ENCODE peak calls at places on chromosomes 7 and 10, in six cellular contexts. L is HCT116, B is HepG2, U is GM12878, C is H1, P is K562. Y is an unnamed sample.

GRCh38 chr10:89238956-89239713 is 12.4 kb downstream of the LIPA start:
- DNase-seq in L (no peak), B (no peak), U (no peak), C (no peak), P (no peak), Y (no peak)

GRCh38 chr7:142319970-142320369 is 62.1 kb upstream of the PRSS58 start:
- DNase-seq in L (no peak), B (no peak), U (no peak), C (no peak), P (peak), Y (no peak)

GRCh38 chr10:100866575-100867098 is 46.1 kb upstream of the SLF2 start:
- DNase-seq in L (no peak), B (no peak), U (no peak), C (peak), P (no peak), Y (peak)

GRCh38 chr10:59337254-59337653 is 25.1 kb downstream of the FAM13C start:
- DNase-seq in L (no peak), B (peak), U (no peak), C (no peak), P (no peak), Y (no peak)

GRCh38 chr10:129387258-129387525 is 79.8 kb upstream of the MGMT start:
- DNase-seq in L (no peak), B (no peak), U (no peak), C (no peak), P (no peak), Y (no peak)

GRCh38 chr10:75450654-75451419 is 19.4 kb downstream of the LRMDA start:
- DNase-seq in L (no peak), B (no peak), U (no peak), C (no peak), P (no peak), Y (no peak)

GRCh38 chr7:135510603-135511183 is 791 bp upstream of the CNOT4 start:
- DNase-seq in L (no peak), B (peak), U (peak), C (no peak), P (peak), Y (no peak)

GRCh38 chr7:38465946-38466345 is 165.2 kb downstream of the AMPH start:
- DNase-seq in L (no peak), B (no peak), U (no peak), C (no peak), P (no peak), Y (no peak)

GRCh38 chr7:140494877-140495276 is 15.6 kb upstream of the MKRN1 start:
- DNase-seq in L (no peak), B (peak), U (no peak), C (no peak), P (no peak), Y (no peak)

GRCh38 chr7:96800824-96801223 is 91.2 kb upstream of the SEM1 start:
- DNase-seq in L (no peak), B (peak), U (no peak), C (no peak), P (no peak), Y (no peak)

GRCh38 chr10:22620140-22620857 is 94.1 kb downstream of the PIP4K2A start:
- DNase-seq in L (peak), B (no peak), U (no peak), C (no peak), P (no peak), Y (no peak)

GRCh38 chr7:142805350-142806020 is 34.7 kb downstream of the PRSS2 start:
- DNase-seq in L (no peak), B (no peak), U (no peak), C (no peak), P (no peak), Y (no peak)

GRCh38 chr7:27921081-27921836 is 181.3 kb downstream of the TAX1BP1 start:
- DNase-seq in L (peak), B (peak), U (peak), C (peak), P (peak), Y (peak)

GRCh38 chr7:85512802-85513201 is 325.9 kb upstream of the SEMA3D start:
- DNase-seq in L (no peak), B (no peak), U (no peak), C (no peak), P (no peak), Y (no peak)

GRCh38 chr7:132557489-132558044 is 18.7 kb downstream of the PLXNA4 start:
- DNase-seq in L (no peak), B (no peak), U (no peak), C (no peak), P (no peak), Y (no peak)

GRCh38 chr7:373818-374705 is 84.1 kb downstream of the FOXL3 start:
- DNase-seq in L (no peak), B (no peak), U (no peak), C (no peak), P (no peak), Y (no peak)

GRCh38 chr10:87646920-87647319 is 12.8 kb upstream of the PAPSS2 start:
- DNase-seq in L (no peak), B (no peak), U (no peak), C (no peak), P (no peak), Y (no peak)

GRCh38 chr7:141208539-141208938 is 134.7 kb downstream of the TMEM178B start:
- DNase-seq in L (no peak), B (no peak), U (no peak), C (no peak), P (no peak), Y (no peak)

GRCh38 chr10:42864575-42864974 is 82.0 kb downstream of the BMS1 start:
- DNase-seq in L (peak), B (peak), U (no peak), C (no peak), P (no peak), Y (peak)

GRCh38 chr7:150479023-150479716 is 28.7 kb downstream of the GIMAP8 start:
- DNase-seq in L (no peak), B (no peak), U (no peak), C (no peak), P (no peak), Y (no peak)

GRCh38 chr7:110922906-110923305 is 168.0 kb upstream of the LRRN3 start:
- DNase-seq in L (no peak), B (peak), U (no peak), C (no peak), P (no peak), Y (no peak)

GRCh38 chr7:100687740-100688592 is 6.1 kb downstream of the GIGYF1 start:
- DNase-seq in L (no peak), B (no peak), U (no peak), C (no peak), P (peak), Y (no peak)

GRCh38 chr10:77898323-77899079 is 28.1 kb downstream of the DLG5 start:
- DNase-seq in L (no peak), B (no peak), U (no peak), C (no peak), P (no peak), Y (no peak)

GRCh38 chr7:8155836-8156235 is 106.1 kb downstream of the ICA1 start:
- DNase-seq in L (no peak), B (no peak), U (no peak), C (no peak), P (no peak), Y (no peak)

GRCh38 chr7:36794689-36795088 is 70.4 kb upstream of the AOAH start:
- DNase-seq in L (no peak), B (peak), U (no peak), C (no peak), P (no peak), Y (no peak)

GRCh38 chr7:72003236-72003635 is 408.9 kb downstream of the CALN1 start:
- DNase-seq in L (no peak), B (no peak), U (no peak), C (no peak), P (no peak), Y (no peak)

GRCh38 chr7:107044347-107045194 is at the start of gene PRKAR2B:
- DNase-seq in L (peak), B (peak), U (no peak), C (peak), P (peak), Y (peak)

GRCh38 chr10:34759161-34759836 is 55.8 kb downstream of the PARD3 start:
- DNase-seq in L (no peak), B (no peak), U (no peak), C (no peak), P (no peak), Y (no peak)

GRCh38 chr10:6470894-6471618 is 109.0 kb downstream of the PRKCQ start:
- DNase-seq in L (no peak), B (no peak), U (no peak), C (no peak), P (no peak), Y (no peak)

GRCh38 chr7:23018747-23019146 is 4.8 kb upstream of the HYCC1 start:
- DNase-seq in L (no peak), B (no peak), U (no peak), C (no peak), P (no peak), Y (no peak)

GRCh38 chr10:28873540-28873939 is 196.2 kb downstream of the BAMBI start:
- DNase-seq in L (no peak), B (peak), U (no peak), C (no peak), P (no peak), Y (no peak)

GRCh38 chr7:64902806-64903721 is at the start of gene ZNF273:
- DNase-seq in L (peak), B (peak), U (peak), C (peak), P (peak), Y (peak)

GRCh38 chr10:55813451-55814170 is 547.4 kb downstream of the ZWINT start:
- DNase-seq in L (no peak), B (no peak), U (no peak), C (no peak), P (no peak), Y (no peak)

GRCh38 chr7:130884437-130885417 is 150.7 kb upstream of the KLF14 start:
- DNase-seq in L (no peak), B (peak), U (no peak), C (no peak), P (no peak), Y (no peak)

GRCh38 chr7:28224172-28224571 is 43.6 kb upstream of the JAZF1 start:
- DNase-seq in L (no peak), B (no peak), U (no peak), C (no peak), P (no peak), Y (no peak)

GRCh38 chr7:137670521-137671064 is 176.2 kb downstream of the DGKI start:
- DNase-seq in L (no peak), B (no peak), U (peak), C (no peak), P (no peak), Y (no peak)

GRCh38 chr7:55786901-55787300 is 75.7 kb downstream of the SEPTIN14 start:
- DNase-seq in L (no peak), B (no peak), U (no peak), C (no peak), P (no peak), Y (no peak)

GRCh38 chr10:33216661-33217427 is 117.6 kb downstream of the NRP1 start:
- DNase-seq in L (no peak), B (peak), U (no peak), C (no peak), P (no peak), Y (no peak)

DNA sequence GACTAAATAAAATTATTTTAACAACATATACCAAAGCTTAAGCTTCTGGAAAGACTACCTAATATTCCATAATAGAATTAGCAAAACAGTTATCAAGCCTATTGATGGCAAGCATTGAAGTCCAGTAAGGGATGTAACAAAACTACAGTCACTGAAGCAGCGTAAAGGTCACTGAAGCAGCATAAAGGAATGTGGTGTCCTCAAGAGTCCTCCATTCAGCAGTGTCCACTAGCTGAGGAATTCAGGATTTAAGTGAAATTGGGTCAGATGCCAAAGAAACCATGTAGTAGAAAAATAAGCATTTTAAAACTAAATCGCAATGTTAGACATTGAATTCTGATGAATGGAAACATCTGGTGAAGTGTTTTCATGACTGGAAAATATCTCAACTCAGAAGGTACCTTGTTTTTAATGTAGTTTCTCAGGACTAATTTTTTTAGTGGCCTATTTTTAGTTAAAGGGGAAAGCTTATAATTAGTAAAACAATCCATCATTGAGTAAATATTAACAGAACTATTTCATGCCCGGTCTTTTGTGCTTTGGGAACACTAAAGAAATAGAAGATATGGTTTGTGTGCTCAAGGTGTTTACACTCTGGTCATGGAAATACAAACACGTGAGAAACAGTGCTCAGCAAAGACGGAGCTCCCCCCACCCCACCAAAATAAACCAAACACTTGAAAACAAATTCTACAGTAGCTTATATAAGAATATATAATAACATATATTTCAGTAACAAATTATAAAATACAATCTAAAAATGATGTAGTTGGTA is 121.4 kb downstream of the CDK14 start:
- DNase-seq in L (no peak), B (peak), U (no peak), C (no peak), P (no peak), Y (no peak)
- TF ChIP-seq ZNF274 in L (no peak), B (no peak), U (no peak), C (no peak), P (no peak), Y (no peak)

DNA sequence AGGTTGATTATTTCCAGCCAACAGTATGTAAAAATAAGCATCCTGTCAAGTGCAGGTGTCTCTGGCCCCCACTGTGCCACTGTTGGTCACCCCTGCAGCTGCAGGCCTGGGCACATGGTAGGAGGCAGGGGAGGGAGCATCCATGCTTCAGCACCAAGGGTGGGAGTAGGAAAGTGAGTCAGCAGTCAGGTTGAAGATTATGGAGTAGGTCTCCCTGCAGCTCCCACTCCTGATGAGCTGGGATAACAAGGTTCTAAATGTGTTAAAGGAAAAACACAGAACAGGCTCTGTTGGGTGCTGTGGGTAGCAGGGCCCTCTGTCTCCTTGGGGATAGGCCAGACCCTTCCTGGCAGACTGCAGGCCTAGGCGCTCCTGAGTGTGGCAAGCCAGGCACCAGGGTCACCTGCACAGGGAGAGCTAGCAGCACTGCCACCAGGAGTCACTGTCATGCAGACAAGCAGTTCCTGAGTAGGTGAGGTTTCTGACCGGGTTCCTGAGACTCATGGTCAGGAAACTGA is 59.3 kb downstream of the NUDCD3 start:
- DNase-seq in L (no peak), B (peak), U (no peak), C (peak), P (no peak), Y (no peak)
- TF ChIP-seq ZNF274 in L (no peak), B (no peak), U (no peak), C (no peak), P (no peak), Y (no peak)

DNA sequence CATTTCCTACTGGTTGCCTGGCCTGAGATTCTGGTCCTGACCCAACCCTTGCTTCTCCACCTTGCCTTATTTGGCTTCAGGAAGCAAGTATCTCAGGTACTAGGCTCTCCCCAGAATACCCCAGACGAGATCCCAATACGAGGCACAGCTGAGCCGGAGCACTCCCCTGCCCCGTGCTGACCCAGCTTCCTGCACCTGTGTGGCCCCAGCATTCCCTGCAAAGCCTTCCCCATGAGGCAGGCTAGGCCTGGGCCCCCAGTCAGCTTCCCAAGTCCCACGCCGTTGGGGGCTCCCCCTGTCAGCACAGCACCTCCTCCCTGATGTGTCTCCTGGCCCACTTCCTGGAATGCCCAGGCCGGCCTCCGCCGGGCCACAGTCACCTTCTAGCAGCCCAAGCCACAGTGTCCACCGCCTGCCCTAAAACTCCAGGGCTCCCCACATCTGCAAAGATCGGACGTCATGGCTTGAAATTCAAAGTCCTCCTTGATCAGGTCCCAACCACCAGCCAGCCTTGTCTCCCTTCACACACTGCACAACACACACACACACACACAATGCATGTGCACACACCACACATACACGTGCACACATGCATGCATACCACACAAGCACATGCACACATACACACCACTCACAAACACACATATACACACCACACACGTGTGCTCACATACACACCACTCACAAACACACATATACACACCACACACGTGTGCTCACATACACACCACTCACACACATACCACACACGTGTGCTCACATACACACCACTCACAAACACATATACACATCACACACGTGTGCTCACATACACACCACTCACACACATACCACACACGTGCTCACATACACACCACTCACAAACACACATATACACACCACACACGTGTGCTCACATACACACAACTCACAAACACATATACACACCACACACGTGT is 78.9 kb upstream of the FOXK1 start:
- DNase-seq in L (no peak), B (no peak), U (no peak), C (no peak), P (no peak), Y (no peak)
- TF ChIP-seq ZNF274 in L (no peak), B (no peak), U (no peak), C (no peak), P (no peak), Y (no peak)

GRCh38 chr7:134432296-134433152 is 26.4 kb downstream of the AKR1B1 start:
- DNase-seq in L (peak), B (peak), U (peak), C (peak), P (peak), Y (peak)
- TF ChIP-seq ZNF274 in L (no peak), B (no peak), U (no peak), C (no peak), P (no peak), Y (no peak)

GRCh38 chr7:5452937-5453540 is 29.4 kb upstream of the TNRC18 start:
- DNase-seq in L (no peak), B (no peak), U (no peak), C (no peak), P (peak), Y (peak)
- TF ChIP-seq ZNF274 in L (no peak), B (no peak), U (no peak), C (no peak), P (no peak), Y (no peak)

Y was measured in NT2/D1.